ENCODE peak calls at places on chromosomes 3 and 15, in four cellular contexts. H is IMR-90; T is CD8-positive, alpha-beta T cell; N is lung. V is an unnamed sample. For H3K4me1, the result is how much of the 10 kb centered on the place peaks cover.

GRCh38 chr3:11155341-11156025 is 1.2 kb downstream of the HRH1 start:
- DNase-seq in H (peak), T (no peak), N (peak), V (peak)

GRCh38 chr3:114121996-114122709 is 56.7 kb downstream of the DRD3 start:
- DNase-seq in H (peak), T (no peak), N (peak), V (peak)

GRCh38 chr15:31102049-31102321 is 460 bp upstream of the TRPM1 start:
- DNase-seq in H (no peak), T (no peak), N (no peak), V (no peak)

GRCh38 chr15:74752011-74752410 is 3.4 kb downstream of the CYP1A2 start:
- DNase-seq in H (no peak), T (no peak), N (no peak), V (no peak)

GRCh38 chr3:132032959-132033358 is 1.9 kb downstream of the CPNE4 start:
- DNase-seq in H (no peak), T (no peak), N (no peak), V (no peak)

GRCh38 chr3:152728346-152728980 is 106.5 kb upstream of the P2RY1 start:
- DNase-seq in H (no peak), T (no peak), N (no peak), V (no peak)

GRCh38 chr15:50256188-50257041 is 9.1 kb downstream of the HDC start:
- DNase-seq in H (peak), T (no peak), N (peak), V (no peak)

GRCh38 chr3:54841461-54841860 is 86.4 kb downstream of the LRTM1 start:
- DNase-seq in H (no peak), T (no peak), N (no peak), V (peak)

GRCh38 chr3:174280186-174280585 is 578.9 kb upstream of the NAALADL2 start:
- DNase-seq in H (no peak), T (no peak), N (no peak), V (no peak)

GRCh38 chr3:129118745-129119144 is 2.9 kb downstream of the RAB43 start:
- DNase-seq in H (no peak), T (peak), N (no peak), V (no peak)

GRCh38 chr3:129121792-129122696 is at the start of gene RAB43:
- DNase-seq in H (peak), T (peak), N (peak), V (peak)

GRCh38 chr3:129119365-129120100 is 2.1 kb downstream of the RAB43 start:
- DNase-seq in H (no peak), T (peak), N (peak), V (peak)

GRCh38 chr3:129121016-129121791 is 400 bp downstream of the RAB43 start:
- DNase-seq in H (peak), T (no peak), N (no peak), V (peak)

GRCh38 chr3:129120254-129121004 is 1.2 kb downstream of the RAB43 start:
- DNase-seq in H (peak), T (peak), N (peak), V (peak)
- H3K4me1 ChIP-seq in H (under half), T (under half), N (under half), V (under half)

GRCh38 chr3:149638401-149639092 is 19.3 kb downstream of the WWTR1 start:
- DNase-seq in H (peak), T (no peak), N (no peak), V (no peak)
- H3K4me3 ChIP-seq in H (peak), T (no peak), N (no peak), V (no peak)

DNA sequence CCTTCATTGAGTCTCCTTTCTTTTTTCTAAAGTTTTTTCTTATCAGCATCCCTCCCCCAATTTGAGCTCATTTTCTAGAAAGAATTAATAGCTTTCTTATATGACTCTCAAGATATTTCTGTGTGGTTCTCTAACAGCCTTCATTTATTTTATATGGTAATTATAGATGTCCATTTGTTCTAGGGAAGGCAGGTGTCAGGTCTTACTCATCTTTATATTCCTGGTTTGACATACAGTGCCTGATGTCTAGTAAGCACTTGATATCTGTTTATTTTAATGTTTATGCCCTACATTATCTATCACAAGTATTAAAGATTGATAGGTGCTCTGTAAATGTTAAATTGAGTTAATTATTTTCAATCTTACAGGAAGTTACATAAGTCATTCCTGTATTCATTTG is 426.7 kb upstream of the TPRG1 start:
- DNase-seq in H (no peak), T (no peak), N (no peak), V (no peak)
- H3K4me1 ChIP-seq in H (under half), T (under half), N (under half), V (under half)

GRCh38 chr15:89150762-89151305 is 62.6 kb downstream of the ABHD2 start:
- DNase-seq in H (no peak), T (no peak), N (peak), V (peak)

GRCh38 chr15:89150286-89150685 is 62.0 kb downstream of the ABHD2 start:
- DNase-seq in H (no peak), T (no peak), N (no peak), V (no peak)

GRCh38 chr15:89157918-89158564 is 63.3 kb downstream of the RLBP1 start:
- DNase-seq in H (no peak), T (no peak), N (no peak), V (no peak)

GRCh38 chr15:89157061-89157460 is 64.3 kb downstream of the RLBP1 start:
- DNase-seq in H (no peak), T (no peak), N (no peak), V (no peak)

DNA sequence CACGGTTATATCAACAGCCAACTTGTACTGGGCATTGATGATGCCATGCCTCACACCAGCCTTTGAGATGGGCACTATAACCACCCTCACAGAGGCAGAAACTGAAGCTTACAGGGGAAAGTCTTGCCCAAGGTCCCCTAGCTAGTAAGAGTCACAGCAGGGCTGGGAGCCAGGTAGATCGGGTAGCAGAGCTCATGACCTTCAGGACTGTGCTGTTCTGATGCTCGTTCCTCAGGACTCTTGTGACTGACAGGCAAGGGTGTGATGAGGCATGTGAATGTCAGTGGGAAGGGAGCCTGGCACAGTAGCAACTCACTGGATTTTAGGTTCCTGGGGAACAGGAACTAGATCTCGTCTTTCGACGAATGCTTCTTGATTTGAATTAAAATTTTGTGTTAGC is 65.7 kb downstream of the RLBP1 start:
- DNase-seq in H (no peak), T (no peak), N (no peak), V (no peak)
- H3K4me3 ChIP-seq in H (no peak), T (no peak), N (no peak), V (no peak)

DNA sequence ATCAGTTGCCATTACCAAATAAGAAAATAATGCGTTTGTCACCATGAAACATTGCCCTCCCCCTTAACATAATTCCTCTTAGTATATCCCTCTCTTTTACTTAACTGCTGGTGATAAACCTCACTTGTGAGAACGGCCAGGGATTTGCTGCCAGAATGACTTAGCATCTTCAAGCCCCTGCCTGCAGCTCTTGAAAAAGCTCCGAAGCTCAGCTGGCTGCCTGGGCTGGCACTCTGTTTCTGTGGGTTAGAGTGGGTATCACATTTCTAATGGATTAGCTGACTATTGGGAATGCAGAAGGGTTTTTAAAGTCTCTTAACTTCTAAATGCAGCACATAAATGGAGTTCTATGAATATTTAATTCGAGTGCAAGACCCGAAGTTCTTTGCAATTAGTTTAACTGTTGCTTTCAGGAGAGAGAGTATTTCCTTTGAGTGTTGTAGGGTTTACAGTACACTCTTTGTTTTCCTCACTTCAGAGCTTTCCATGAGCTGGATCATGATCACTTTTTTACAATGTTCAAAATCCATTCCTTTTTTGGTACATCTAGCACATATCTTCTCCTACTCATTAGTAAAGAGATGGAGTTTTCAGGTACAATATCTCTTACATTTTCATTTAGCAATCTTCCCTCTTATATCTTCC is 124.7 kb upstream of the RBMS3 start:
- DNase-seq in H (peak), T (no peak), N (no peak), V (no peak)
- H3K4me1 ChIP-seq in H (under half), T (under half), N (under half), V (under half)

GRCh38 chr3:15271785-15272381 is 60.5 kb downstream of the SH3BP5 start:
- DNase-seq in H (no peak), T (peak), N (peak), V (no peak)

GRCh38 chr3:15269091-15269989 is 63.0 kb downstream of the SH3BP5 start:
- DNase-seq in H (peak), T (peak), N (peak), V (peak)

GRCh38 chr3:15272431-15273196 is 59.8 kb downstream of the SH3BP5 start:
- DNase-seq in H (no peak), T (peak), N (no peak), V (no peak)

GRCh38 chr3:15273214-15273613 is 59.2 kb downstream of the SH3BP5 start:
- DNase-seq in H (no peak), T (no peak), N (no peak), V (no peak)

GRCh38 chr3:15271030-15271429 is 61.4 kb downstream of the SH3BP5 start:
- DNase-seq in H (no peak), T (peak), N (no peak), V (no peak)
- H3K4me3 ChIP-seq in H (no peak), T (no peak), N (no peak), V (no peak)

GRCh38 chr15:98787190-98787589 is 138.9 kb downstream of the IGF1R start:
- DNase-seq in H (no peak), T (no peak), N (no peak), V (no peak)
- H3K4me1 ChIP-seq in H (under half), T (under half), N (under half), V (under half)

GRCh38 chr15:88744548-88745020 is 58.7 kb upstream of the ACAN start:
- DNase-seq in H (no peak), T (no peak), N (no peak), V (no peak)
- H3K4me3 ChIP-seq in H (no peak), T (no peak), N (no peak), V (no peak)

DNA sequence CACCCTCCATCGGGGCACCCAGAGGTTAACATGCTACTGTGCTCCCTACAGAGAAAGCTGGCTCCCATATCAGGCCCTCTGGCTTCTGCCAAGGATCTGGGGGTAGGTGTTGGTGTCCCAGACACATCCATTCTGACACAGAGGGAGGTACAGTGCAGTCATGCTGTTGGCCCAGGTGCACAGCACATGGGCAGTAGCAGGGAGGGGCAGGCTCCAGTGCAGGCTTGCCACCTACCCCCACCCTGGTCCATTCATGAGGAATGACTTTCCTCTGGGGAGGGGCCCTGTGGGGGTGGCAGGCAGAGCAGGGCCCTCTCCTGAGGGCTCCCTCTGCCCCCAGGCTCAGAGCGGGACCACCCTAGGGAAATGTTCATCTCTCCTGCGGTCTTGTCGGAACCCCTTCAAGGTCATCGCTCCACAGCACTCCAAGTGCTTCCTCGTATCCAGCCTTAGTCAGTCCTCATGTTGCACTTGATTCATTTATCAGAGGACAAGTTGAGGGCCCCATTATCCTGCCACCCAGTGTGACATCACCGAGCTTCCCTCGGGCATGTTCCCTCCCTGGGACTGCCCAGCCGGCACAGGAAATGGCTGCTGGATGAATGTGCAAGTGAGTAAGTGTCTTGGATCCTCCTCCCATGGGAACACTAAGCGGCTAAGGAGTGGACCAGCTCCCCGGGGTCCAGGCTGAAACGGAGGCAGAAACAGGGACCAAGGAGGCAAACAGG is 10.0 kb downstream of the DUSP7 start:
- DNase-seq in H (peak), T (no peak), N (peak), V (no peak)
- H3K4me1 ChIP-seq in H (under half), T (under half), N (under half), V (under half)

GRCh38 chr15:64501396-64501716 is 41.0 kb downstream of the ZNF609 start:
- DNase-seq in H (no peak), T (no peak), N (no peak), V (no peak)
- H3K4me3 ChIP-seq in H (no peak), T (no peak), N (no peak), V (no peak)